ENCODE peak calls at places on chromosome 15, in seven cellular contexts. U is pons, K is Right ventricle myocardium superior, S is foreskin keratinocyte, F is left ventricle myocardium inferior, A is uterus, P is KBM-7. M is an unnamed sample.

GRCh38 chr15:92647467-92648163 is 8.0 kb downstream of the FAM174B start:
- DNase-seq in U (no peak), K (no peak), S (no peak), P (no peak), A (no peak), F (no peak), M (no peak)

GRCh38 chr15:86317379-86317745 is 237.7 kb downstream of the AGBL1 start:
- DNase-seq in P (no peak), A (no peak), F (no peak), K (no peak), U (no peak), S (peak), M (no peak)

GRCh38 chr15:99324082-99324620 is 72.9 kb downstream of the LRRC28 start:
- DNase-seq in K (no peak), A (no peak), S (peak), U (no peak), F (no peak), P (peak), M (no peak)

GRCh38 chr15:71691700-71692417 is 118.5 kb upstream of the NR2E3 start:
- DNase-seq in K (no peak), F (no peak), P (no peak), U (no peak), A (peak), S (no peak), M (no peak)

GRCh38 chr15:83424101-83424500 is 23.0 kb upstream of the SH3GL3 start:
- DNase-seq in P (no peak), A (no peak), F (no peak), U (no peak), S (no peak), K (no peak), M (no peak)

GRCh38 chr15:87955284-87955909 is 301.1 kb downstream of the NTRK3 start:
- DNase-seq in P (no peak), F (no peak), A (no peak), U (no peak), K (no peak), S (no peak), M (no peak)

GRCh38 chr15:43127752-43128151 is 5.6 kb upstream of the TMEM62 start:
- DNase-seq in A (no peak), K (no peak), S (no peak), P (peak), F (no peak), U (no peak), M (no peak)

GRCh38 chr15:100121285-100121684 is 220.5 kb downstream of the ADAMTS17 start:
- DNase-seq in A (no peak), S (no peak), P (no peak), K (no peak), F (no peak), U (no peak), M (no peak)

GRCh38 chr15:41241251-41241964 is 10.3 kb downstream of the CHP1 start:
- DNase-seq in K (peak), P (no peak), A (no peak), S (no peak), U (peak), F (peak), M (no peak)

GRCh38 chr15:42994546-42994945 is 74.0 kb upstream of the TTBK2 start:
- DNase-seq in A (no peak), U (no peak), F (no peak), S (peak), K (no peak), P (no peak), M (no peak)

GRCh38 chr15:59976480-59976879 is 27.6 kb upstream of the FOXB1 start:
- DNase-seq in U (no peak), F (no peak), P (peak), S (no peak), K (no peak), A (no peak), M (peak)

GRCh38 chr15:59174846-59175831 is 31.5 kb upstream of the LDHAL6B start:
- DNase-seq in F (peak), S (no peak), U (peak), P (peak), A (peak), K (peak), M (peak)

GRCh38 chr15:77513226-77513625 is 92.5 kb downstream of the HMG20A start:
- DNase-seq in P (no peak), F (no peak), K (no peak), U (no peak), S (no peak), A (no peak), M (no peak)

GRCh38 chr15:40234783-40235182 is 4.1 kb upstream of the PAK6 start:
- DNase-seq in A (no peak), F (no peak), S (peak), P (peak), U (peak), K (no peak), M (no peak)

M was measured in activated T-helper 1 cell treated with anti-CD3 and anti-CD28 coated beads, Interleukin-12 subunit alpha, Interleukin-12 subunit beta, Interleukin-2, Interleukin-4 antibody, amounts not matched to agents 30 ng/mL and 10 ng/mL and 1 ng/mL, durations not matched to agents 14 hours and 24 hours and 36 hours.